ENCODE peak calls at places on chromosomes 5 and 9, in seven cellular contexts. U, O, C, L, P, T and G are unnamed samples.

GRCh38 chr9:107213561-107214028 is 69.5 kb upstream of the RAD23B start:
- DNase-seq in L (no peak), U (no peak), O (peak), T (no peak), P (no peak), C (no peak), G (peak)

GRCh38 chr5:664994-665360 is 28.2 kb downstream of the TPPP start:
- DNase-seq in T (no peak), U (no peak), C (peak), L (no peak), P (no peak), O (no peak), G (no peak)

GRCh38 chr9:10062629-10063395 is 550.0 kb downstream of the PTPRD start:
- DNase-seq in L (no peak), O (peak), C (no peak), P (no peak), U (no peak), T (no peak), G (peak)

GRCh38 chr9:111099199-111100005 is 61.1 kb upstream of the LPAR1 start:
- DNase-seq in O (peak), T (no peak), C (no peak), L (no peak), U (no peak), P (no peak), G (no peak)

GRCh38 chr9:122215663-122216062 is 13.1 kb downstream of the LHX6 start:
- DNase-seq in O (no peak), P (no peak), L (no peak), C (no peak), U (no peak), T (no peak), G (no peak)

GRCh38 chr5:61394078-61394701 is 62.1 kb downstream of the ZSWIM6 start:
- DNase-seq in P (no peak), L (no peak), C (no peak), T (no peak), O (peak), U (no peak), G (no peak)

GRCh38 chr9:98231770-98232478 is 23.5 kb downstream of the TBC1D2 start:
- DNase-seq in L (no peak), T (no peak), C (peak), P (peak), U (no peak), O (peak), G (peak)

GRCh38 chr5:131635755-131636479 is 888 bp upstream of the RAPGEF6 start:
- DNase-seq in L (no peak), O (no peak), U (no peak), T (no peak), P (peak), C (no peak), G (peak)

GRCh38 chr5:96829336-96829735 is 21.6 kb upstream of the ERAP1 start:
- DNase-seq in T (no peak), P (no peak), U (no peak), L (no peak), C (no peak), O (no peak), G (no peak)

GRCh38 chr5:160278356-160278755 is 34.0 kb downstream of the CCNJL start:
- DNase-seq in P (no peak), T (no peak), U (no peak), O (no peak), C (no peak), L (no peak), G (no peak)

GRCh38 chr9:36325081-36325828 is 67.0 kb upstream of the GNE start:
- DNase-seq in T (no peak), O (no peak), U (peak), C (peak), P (no peak), L (no peak), G (no peak)

DNA sequence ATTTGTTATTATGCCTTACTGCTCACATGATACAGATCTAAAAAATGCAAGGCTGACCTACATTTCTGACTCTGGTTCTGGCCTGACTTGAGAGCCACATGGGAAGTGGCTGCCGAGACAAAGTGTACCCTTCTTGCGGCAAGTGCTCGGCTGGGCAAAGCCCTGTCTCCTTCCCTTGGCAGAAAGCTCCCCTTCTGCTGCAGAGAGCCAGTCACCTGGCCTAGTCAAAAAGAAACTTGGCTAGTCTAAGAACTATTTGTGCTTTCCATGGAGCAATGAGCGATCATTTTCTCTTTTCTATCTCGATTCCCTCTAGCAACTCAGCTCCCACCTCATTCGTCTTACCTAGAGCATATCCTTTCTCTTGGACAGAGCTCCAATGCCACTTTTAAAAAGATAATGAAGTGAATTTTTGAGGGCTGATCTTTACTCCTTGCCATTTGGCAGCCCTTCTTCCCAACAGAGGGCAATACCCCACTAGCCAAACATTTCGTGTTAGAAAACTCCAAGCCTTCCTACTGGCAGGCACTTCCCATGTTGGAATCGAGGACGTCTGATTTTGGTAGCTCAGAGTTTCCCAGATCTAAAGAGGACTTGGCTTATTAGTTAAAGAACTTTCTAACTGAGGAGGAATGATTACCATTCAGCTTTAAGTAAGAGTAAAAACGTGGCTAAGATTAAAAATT is 108.1 kb upstream of the PRRC1 start:
- DNase-seq in U (no peak), O (peak), L (no peak), P (no peak), C (no peak), T (no peak), G (peak)
- H3K4me3 ChIP-seq in U (no peak), O (no peak), L (no peak), P (no peak), C (no peak), T (peak), G (no peak)

GRCh38 chr9:136979769-136980587 is 2.7 kb downstream of the PTGDS start:
- DNase-seq in C (no peak), P (no peak), O (no peak), L (no peak), U (no peak), T (no peak), G (no peak)

GRCh38 chr9:136980669-136981478 is 1.9 kb upstream of the LCNL1 start:
- DNase-seq in C (no peak), U (no peak), L (no peak), T (no peak), O (no peak), P (no peak), G (no peak)

GRCh38 chr9:136978865-136979544 is 1.7 kb downstream of the PTGDS start:
- DNase-seq in U (no peak), T (no peak), L (no peak), P (no peak), C (no peak), O (no peak), G (no peak)

GRCh38 chr9:136977223-136978072 is at the start of gene PTGDS:
- DNase-seq in U (peak), C (no peak), P (no peak), T (peak), L (peak), O (peak), G (peak)

GRCh38 chr9:136978073-136978864 is 965 bp downstream of the PTGDS start:
- DNase-seq in C (no peak), U (peak), T (peak), L (peak), O (peak), P (peak), G (peak)
- TF ChIP-seq CTCF in C (no peak), U (no peak), T (no peak), L (no peak), O (no peak), P (no peak), G (no peak)

GRCh38 chr5:32471784-32472183 is 27.2 kb upstream of the ZFR start:
- DNase-seq in T (no peak), L (no peak), C (no peak), U (no peak), O (no peak), P (no peak), G (no peak)
- H3K4me3 ChIP-seq in T (no peak), L (no peak), C (no peak), U (no peak), O (no peak), P (no peak), G (no peak)

GRCh38 chr5:55993013-55993412 is 1.8 kb downstream of the IL6ST start:
- DNase-seq in O (peak), T (no peak), L (no peak), U (no peak), P (no peak), C (no peak), G (peak)

GRCh38 chr5:55997742-55998351 is 3.1 kb upstream of the IL6ST start:
- DNase-seq in U (no peak), C (no peak), O (peak), T (no peak), P (no peak), L (no peak), G (peak)

GRCh38 chr5:55994502-55994997 is at the start of gene IL6ST:
- DNase-seq in T (no peak), U (peak), P (no peak), L (no peak), O (peak), C (no peak), G (peak)

GRCh38 chr5:55993628-55994501 is 898 bp downstream of the IL6ST start:
- DNase-seq in U (no peak), O (no peak), T (no peak), C (no peak), L (no peak), P (peak), G (peak)

DNA sequence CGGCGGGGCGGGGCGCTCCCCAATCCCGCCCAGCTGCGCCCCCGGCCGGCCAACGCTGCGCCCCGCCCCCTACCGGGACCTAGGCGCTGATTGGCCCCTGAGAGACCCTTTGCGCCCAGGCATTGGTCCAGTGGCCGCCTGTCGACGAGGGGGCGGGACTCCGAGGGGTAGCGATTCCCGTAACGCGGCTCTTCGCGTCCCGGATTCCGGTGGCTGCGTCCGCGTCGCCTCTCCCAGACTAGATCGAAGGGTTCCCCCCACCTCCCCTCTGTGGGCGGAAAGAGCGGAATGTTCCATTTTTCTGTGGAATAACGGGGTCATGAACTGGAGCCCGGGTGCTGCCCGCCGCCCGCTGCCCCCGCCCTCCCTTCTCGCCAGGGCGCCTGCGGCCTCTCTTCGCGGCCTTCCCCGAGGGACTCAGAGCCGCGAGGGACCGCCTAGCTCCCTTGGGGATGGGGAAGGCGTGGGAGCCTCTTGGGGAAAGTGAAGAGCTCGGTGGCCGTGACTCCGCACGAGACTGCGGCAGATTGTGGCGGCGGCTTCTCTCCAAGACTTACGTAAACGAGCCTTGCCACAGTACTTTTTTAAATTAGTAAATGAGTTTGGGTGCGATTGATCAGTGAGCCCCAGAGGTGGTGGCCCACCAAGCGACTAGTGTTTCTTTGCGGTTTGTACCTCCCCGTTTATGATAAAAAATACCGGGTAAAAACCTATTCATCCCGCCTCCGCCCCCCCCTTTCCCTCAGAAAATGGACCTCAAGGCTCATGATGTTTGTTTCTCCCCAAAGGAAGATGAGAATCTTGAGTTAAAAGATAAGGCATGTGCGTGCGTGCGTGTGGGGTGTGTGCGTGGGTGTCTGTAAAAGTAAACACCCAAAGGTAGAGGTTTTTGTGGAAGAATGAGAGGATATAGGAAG is 493 bp upstream of the IL6ST start:
- DNase-seq in T (peak), U (peak), O (peak), P (peak), C (peak), L (peak), G (peak)
- TF ChIP-seq CTCF in T (peak), U (no peak), O (no peak), P (no peak), C (no peak), L (peak), G (no peak)

DNA sequence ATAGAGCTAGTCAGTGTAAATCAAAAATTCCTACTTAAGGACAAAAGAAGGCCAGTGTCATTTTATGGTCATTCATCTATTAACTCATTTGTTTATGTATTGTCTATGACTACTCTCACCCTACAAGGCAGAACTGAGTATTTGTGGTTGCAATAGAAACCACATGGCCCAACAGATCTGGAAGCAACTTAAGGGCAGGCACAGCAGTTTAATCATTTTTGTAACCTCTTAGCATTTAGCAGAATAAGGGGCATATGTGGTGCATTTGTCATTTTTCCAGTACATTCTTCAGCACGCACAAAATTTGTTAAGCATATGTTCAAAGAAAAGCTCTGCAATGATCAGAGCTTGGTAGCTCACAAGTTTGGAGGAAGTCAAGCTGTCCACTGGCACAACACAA is 1.1 kb downstream of the FKBP15 start:
- DNase-seq in T (no peak), P (peak), O (peak), L (no peak), U (no peak), C (no peak), G (peak)
- H3K4me3 ChIP-seq in T (peak), P (peak), O (peak), L (no peak), U (peak), C (peak), G (peak)

GRCh38 chr9:137213160-137214060 is 7.9 kb downstream of the NDOR1 start:
- DNase-seq in P (no peak), U (no peak), O (no peak), L (no peak), C (no peak), T (no peak), G (no peak)
- TF ChIP-seq CTCF in P (no peak), U (no peak), O (no peak), L (no peak), C (no peak), T (no peak), G (no peak)